ENCODE peak calls at places on chromosomes 2 and 18, in nine cellular contexts. Q is Caco-2, V is tibial nerve, D is mesenchymal stem cell, H is heart left ventricle, X is pancreas, J is endodermal cell, R is cardiac muscle cell, L is fibroblast of lung. G is an unnamed sample. For H3K9me3, the result is how much of the 10 kb centered on the place peaks cover.

GRCh38 chr2:42752299-42752698 is 11.6 kb downstream of the OXER1 start:
- DNase-seq in Q (no peak), V (peak), D (no peak), H (no peak), X (no peak), J (no peak), R (no peak), L (no peak), G (no peak)

GRCh38 chr18:48662021-48662661 is 123.3 kb downstream of the CTIF start:
- DNase-seq in Q (no peak), V (no peak), D (peak), H (peak), X (no peak), J (peak), R (peak), L (peak), G (no peak)

GRCh38 chr2:46979611-46980010 is 64.0 kb upstream of the MCFD2 start:
- DNase-seq in Q (no peak), V (no peak), D (no peak), H (no peak), X (no peak), J (no peak), R (no peak), L (no peak), G (peak)

GRCh38 chr18:25457636-25458035 is 105.7 kb upstream of the ZNF521 start:
- DNase-seq in Q (no peak), V (no peak), D (peak), H (no peak), X (no peak), J (no peak), R (no peak), L (peak), G (no peak)

GRCh38 chr2:240990726-240991377 is 7.6 kb upstream of the SNED1 start:
- DNase-seq in Q (peak), V (no peak), D (no peak), H (no peak), X (peak), J (peak), R (no peak), L (no peak), G (no peak)

GRCh38 chr18:13437034-13437433 is 218.5 kb downstream of the LDLRAD4 start:
- DNase-seq in Q (no peak), V (no peak), D (no peak), H (no peak), X (no peak), J (no peak), R (no peak), L (no peak), G (no peak)

GRCh38 chr2:148048475-148049221 is 27.8 kb downstream of the MBD5 start:
- DNase-seq in Q (no peak), V (no peak), D (no peak), H (no peak), X (no peak), J (no peak), R (no peak), L (peak), G (no peak)

GRCh38 chr2:223107825-223108224 is 55.8 kb downstream of the KCNE4 start:
- DNase-seq in Q (no peak), V (no peak), D (no peak), H (no peak), X (no peak), J (no peak), R (no peak), L (no peak), G (no peak)

GRCh38 chr2:101976887-101977286 is 14.9 kb upstream of the IL1R2 start:
- DNase-seq in Q (no peak), V (no peak), D (no peak), H (no peak), X (no peak), J (no peak), R (no peak), L (no peak), G (no peak)

GRCh38 chr18:58520964-58521363 is 107.9 kb downstream of the ALPK2 start:
- DNase-seq in Q (no peak), V (no peak), D (no peak), H (no peak), X (no peak), J (no peak), R (no peak), L (no peak), G (no peak)

GRCh38 chr2:55493220-55493619 is 26.3 kb upstream of the CFAP36 start:
- DNase-seq in Q (no peak), V (no peak), D (no peak), H (no peak), X (no peak), J (no peak), R (no peak), L (peak), G (no peak)

GRCh38 chr18:48990497-48991298 is 39.9 kb upstream of the SMAD7 start:
- DNase-seq in Q (peak), V (no peak), D (peak), H (no peak), X (no peak), J (peak), R (no peak), L (peak), G (no peak)

GRCh38 chr18:46196627-46197243 is 92.5 kb downstream of the HAUS1 start:
- DNase-seq in Q (no peak), V (no peak), D (peak), H (no peak), X (no peak), J (no peak), R (no peak), L (no peak), G (no peak)

GRCh38 chr2:238728322-238729260 is 119.3 kb upstream of the TWIST2 start:
- DNase-seq in Q (no peak), V (peak), D (peak), H (no peak), X (no peak), J (peak), R (no peak), L (peak), G (no peak)

GRCh38 chr2:26911911-26912861 is 58.3 kb upstream of the MAPRE3 start:
- DNase-seq in Q (no peak), V (no peak), D (no peak), H (no peak), X (no peak), J (peak), R (peak), L (no peak), G (no peak)

GRCh38 chr2:174117951-174118930 is 130.1 kb downstream of the OLA1 start:
- DNase-seq in Q (no peak), V (no peak), D (peak), H (no peak), X (no peak), J (no peak), R (no peak), L (peak), G (no peak)

GRCh38 chr2:215439404-215439803 is 3.5 kb upstream of the FN1 start:
- DNase-seq in Q (no peak), V (no peak), D (no peak), H (no peak), X (no peak), J (no peak), R (no peak), L (no peak), G (no peak)

GRCh38 chr18:48534364-48534763 is 4.5 kb upstream of the CTIF start:
- DNase-seq in Q (no peak), V (no peak), D (peak), H (no peak), X (no peak), J (peak), R (no peak), L (peak), G (no peak)

GRCh38 chr2:7933665-7934064 is 748.2 kb upstream of the ID2 start:
- DNase-seq in Q (no peak), V (no peak), D (no peak), H (no peak), X (no peak), J (no peak), R (no peak), L (no peak), G (no peak)

GRCh38 chr2:11799826-11800225 is 53.4 kb downstream of the LPIN1 start:
- DNase-seq in Q (no peak), V (no peak), D (no peak), H (no peak), X (no peak), J (peak), R (no peak), L (no peak), G (no peak)

GRCh38 chr2:152465541-152465940 is 130.6 kb downstream of the FMNL2 start:
- DNase-seq in Q (no peak), V (no peak), D (no peak), H (no peak), X (no peak), J (no peak), R (no peak), L (no peak), G (no peak)

GRCh38 chr2:152466041-152466440 is 131.1 kb downstream of the FMNL2 start:
- DNase-seq in Q (no peak), V (no peak), D (peak), H (no peak), X (no peak), J (no peak), R (no peak), L (peak), G (no peak)

GRCh38 chr2:152460567-152460966 is 125.6 kb downstream of the FMNL2 start:
- DNase-seq in Q (no peak), V (no peak), D (no peak), H (no peak), X (no peak), J (no peak), R (no peak), L (no peak), G (no peak)

GRCh38 chr2:152464853-152465470 is 130.0 kb downstream of the FMNL2 start:
- DNase-seq in Q (no peak), V (no peak), D (no peak), H (no peak), X (no peak), J (no peak), R (no peak), L (no peak), G (no peak)

DNA sequence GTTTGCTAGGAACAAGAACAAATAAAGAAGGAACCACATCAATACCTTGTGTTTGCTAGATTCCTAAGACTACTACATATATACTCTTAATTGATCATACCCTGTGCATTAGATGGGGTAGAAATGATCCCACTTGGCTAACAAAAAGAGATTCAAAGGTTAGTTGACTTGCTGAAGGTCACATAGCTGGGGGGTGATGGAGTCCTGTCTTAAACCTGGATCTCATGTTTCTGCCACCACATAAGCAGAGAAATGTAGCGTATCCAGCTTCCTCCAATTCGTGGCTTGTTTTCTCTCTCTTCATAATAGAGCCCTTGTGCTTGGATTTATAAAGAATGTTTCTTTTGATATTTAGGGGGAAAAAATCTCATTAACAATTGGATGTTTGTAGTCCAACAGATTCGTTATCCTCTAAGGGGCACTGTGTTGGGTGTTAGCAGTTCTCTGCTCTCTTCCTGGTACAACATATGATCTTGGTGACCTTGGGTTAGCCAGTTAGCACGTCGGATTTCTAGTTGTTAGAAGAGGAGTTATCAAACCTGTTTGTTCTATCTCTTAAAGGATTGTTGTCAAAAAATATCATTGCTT is 127.7 kb downstream of the FMNL2 start:
- DNase-seq in Q (no peak), V (no peak), D (no peak), H (no peak), X (no peak), J (no peak), R (no peak), L (no peak), G (no peak)
- H3K9me3 ChIP-seq in Q (under half), V (under half), D (under half), H (under half), X (under half), J (under half), R (under half), L (under half), G (under half)

DNA sequence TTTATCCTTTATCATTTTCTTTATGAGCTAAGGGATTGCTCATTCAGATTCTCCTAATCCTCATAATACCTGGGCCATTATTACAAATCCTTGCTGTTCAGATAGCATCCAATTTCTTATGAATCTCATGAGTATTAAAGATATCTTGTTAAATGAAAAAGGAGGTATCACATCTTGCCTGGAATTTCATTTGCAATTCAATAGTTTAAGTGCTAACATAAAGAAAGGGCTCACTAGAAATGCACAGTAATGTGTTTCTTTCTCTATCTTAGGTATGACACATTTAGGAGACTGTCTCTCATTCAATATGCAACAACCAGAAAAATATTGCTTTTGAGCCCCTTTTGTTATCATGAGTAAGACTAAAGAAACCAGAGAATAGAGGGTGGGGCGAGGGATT is 918.5 kb downstream of the CBLN2 start:
- DNase-seq in Q (no peak), V (no peak), D (no peak), H (no peak), X (no peak), J (no peak), R (no peak), L (no peak), G (no peak)
- H3K9me3 ChIP-seq in Q (under half), V (under half), D (under half), H (under half), X (under half), J (half or more), R (under half), L (under half), G (under half)

GRCh38 chr2:107627164-107627563 is 199.5 kb upstream of the RGPD4 start:
- DNase-seq in Q (no peak), V (no peak), D (no peak), H (no peak), X (no peak), J (no peak), R (peak), L (no peak), G (no peak)

GRCh38 chr2:107618769-107619168 is 207.9 kb upstream of the RGPD4 start:
- DNase-seq in Q (no peak), V (no peak), D (no peak), H (no peak), X (no peak), J (no peak), R (no peak), L (no peak), G (no peak)

GRCh38 chr2:107625982-107626381 is 200.7 kb upstream of the RGPD4 start:
- DNase-seq in Q (no peak), V (no peak), D (no peak), H (no peak), X (no peak), J (no peak), R (no peak), L (no peak), G (no peak)

GRCh38 chr2:107622741-107623310 is 203.9 kb upstream of the RGPD4 start:
- DNase-seq in Q (no peak), V (no peak), D (no peak), H (no peak), X (no peak), J (no peak), R (peak), L (no peak), G (no peak)

DNA sequence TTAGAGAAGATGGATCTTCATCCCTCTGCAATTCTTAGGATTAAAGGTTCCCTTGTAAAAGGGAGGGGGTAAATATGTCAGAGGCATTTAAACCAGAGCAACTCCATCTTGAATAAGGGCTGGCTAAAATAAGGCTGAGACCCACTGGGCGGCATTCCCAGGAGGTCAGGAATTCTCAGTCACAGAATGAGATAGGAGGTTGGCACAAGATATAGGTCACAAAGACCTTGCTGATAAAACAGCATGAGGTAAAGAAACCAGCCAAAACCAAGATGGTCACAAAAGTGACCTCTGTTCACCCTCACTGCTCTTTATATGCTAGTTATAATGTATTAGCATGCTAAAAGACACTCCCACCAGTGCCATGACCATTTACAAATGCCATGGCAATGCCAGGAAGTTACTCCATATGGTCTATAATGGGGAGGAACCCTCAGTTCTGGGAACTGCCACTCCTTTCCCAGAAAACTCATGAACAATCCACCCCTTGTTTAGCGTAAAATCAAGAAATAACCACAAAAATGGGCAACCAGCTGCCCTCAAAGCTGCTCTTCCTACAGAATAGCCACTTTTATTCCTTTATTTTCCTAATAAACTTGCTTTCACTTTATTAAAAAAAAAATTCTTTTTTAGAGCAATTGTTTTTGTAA is 205.4 kb upstream of the RGPD4 start:
- DNase-seq in Q (no peak), V (no peak), D (no peak), H (peak), X (no peak), J (no peak), R (no peak), L (no peak), G (no peak)
- H3K9me3 ChIP-seq in Q (under half), V (under half), D (half or more), H (under half), X (under half), J (half or more), R (under half), L (under half), G (under half)

DNA sequence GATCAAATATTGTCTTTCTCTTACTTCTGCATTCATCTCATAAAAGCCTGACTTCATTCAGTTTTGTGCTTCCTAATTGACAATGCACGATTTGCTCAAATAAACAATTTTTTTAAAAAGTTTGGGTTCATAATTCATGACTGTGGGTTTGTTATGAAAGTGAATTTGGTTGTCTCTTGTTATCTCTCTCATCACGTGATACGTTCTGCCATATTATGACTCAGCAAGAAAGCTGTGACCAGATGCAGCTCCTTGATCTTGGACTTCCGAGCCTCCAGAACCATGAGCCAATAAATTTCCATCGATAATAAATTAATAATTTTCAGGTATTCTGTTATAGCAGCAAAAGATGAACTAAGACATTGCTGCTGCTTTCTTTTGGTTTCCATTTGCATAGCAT is 156.5 kb upstream of the LRATD1 start:
- DNase-seq in Q (no peak), V (no peak), D (no peak), H (no peak), X (no peak), J (no peak), R (no peak), L (peak), G (no peak)
- H3K9me3 ChIP-seq in Q (under half), V (under half), D (under half), H (under half), X (under half), J (under half), R (under half), L (under half), G (under half)

GRCh38 chr2:230958803-230959756 is 34.0 kb upstream of the GPR55 start:
- DNase-seq in Q (no peak), V (no peak), D (no peak), H (no peak), X (no peak), J (no peak), R (no peak), L (no peak), G (no peak)

GRCh38 chr2:230955163-230955779 is 30.2 kb upstream of the GPR55 start:
- DNase-seq in Q (no peak), V (no peak), D (no peak), H (no peak), X (no peak), J (no peak), R (no peak), L (no peak), G (no peak)

GRCh38 chr2:230960026-230960425 is 35.0 kb upstream of the GPR55 start:
- DNase-seq in Q (no peak), V (no peak), D (no peak), H (no peak), X (no peak), J (no peak), R (no peak), L (no peak), G (no peak)

GRCh38 chr2:230956827-230957755 is 32.0 kb upstream of the GPR55 start:
- DNase-seq in Q (no peak), V (peak), D (peak), H (no peak), X (peak), J (peak), R (peak), L (peak), G (peak)

GRCh38 chr2:230957756-230958391 is 32.8 kb upstream of the GPR55 start:
- DNase-seq in Q (no peak), V (no peak), D (no peak), H (no peak), X (no peak), J (no peak), R (no peak), L (no peak), G (no peak)
- H3K9me3 ChIP-seq in Q (under half), V (under half), D (under half), H (under half), X (under half), J (under half), R (under half), L (under half), G (under half)

DNA sequence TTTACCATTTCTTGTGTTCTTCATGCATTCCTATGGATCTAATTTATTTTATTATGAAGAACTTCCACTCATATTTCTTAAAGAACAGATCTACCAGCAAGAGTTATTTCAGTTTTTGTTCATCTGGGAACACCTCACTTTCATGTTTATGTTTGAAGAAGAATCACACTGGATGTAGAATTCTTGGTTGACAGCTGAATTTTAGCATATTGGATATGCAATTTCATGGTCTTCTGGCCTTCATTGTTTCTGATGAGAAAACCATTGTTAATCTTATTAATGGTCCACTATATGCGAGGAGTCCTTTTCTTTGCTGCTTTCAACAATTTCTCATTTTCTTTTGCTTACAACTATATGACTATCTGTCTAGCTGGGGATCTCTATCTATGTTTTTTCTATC is 189.2 kb downstream of the UXS1 start:
- DNase-seq in Q (no peak), V (no peak), D (no peak), H (no peak), X (no peak), J (no peak), R (no peak), L (no peak), G (no peak)
- H3K9me3 ChIP-seq in Q (under half), V (under half), D (under half), H (half or more), X (under half), J (half or more), R (under half), L (under half), G (under half)

GRCh38 chr2:76461431-76461830 is 750.7 kb upstream of the GCFC2 start:
- DNase-seq in Q (no peak), V (no peak), D (no peak), H (no peak), X (no peak), J (no peak), R (no peak), L (no peak), G (no peak)

GRCh38 chr2:76450024-76450475 is 739.3 kb upstream of the GCFC2 start:
- DNase-seq in Q (no peak), V (no peak), D (no peak), H (no peak), X (no peak), J (no peak), R (no peak), L (no peak), G (no peak)

GRCh38 chr2:76455910-76456309 is 745.2 kb upstream of the GCFC2 start:
- DNase-seq in Q (no peak), V (no peak), D (no peak), H (no peak), X (no peak), J (no peak), R (no peak), L (no peak), G (no peak)
- H3K9me3 ChIP-seq in Q (under half), V (under half), D (under half), H (under half), X (under half), J (under half), R (under half), L (under half), G (under half)

G was measured in T-helper 17 cell.